ENCODE peak calls at places on chromosomes 12 and 14, in nine cellular contexts. Q is naive thymus-derived CD8-positive, alpha-beta T cell; I is activated CD8-positive, alpha-beta T cell treated with anti-CD3 and anti-CD28 coated beads for 36 hours; R is mucosa of descending colon; B is WTC11; E is BE2C; Y is HCT116; U is HFFc6; T is A549. K is an unnamed sample.

GRCh38 chr14:71395151-71395604 is 487.9 kb downstream of the PCNX1 start:
- DNase-seq in Q (no peak), I (peak; percentile 41), R (no peak), B (no peak), E (no peak), Y (no peak), U (peak; percentile 16), T (no peak), K (no peak)

GRCh38 chr14:56135001-56135400 is 16.8 kb downstream of the PELI2 start:
- DNase-seq in Q (no peak), I (no peak), R (no peak), B (no peak), E (peak; percentile 27), Y (no peak), U (no peak), T (no peak), K (no peak)

GRCh38 chr14:34258318-34258717 is 203.7 kb downstream of the SPTSSA start:
- DNase-seq in Q (no peak), I (no peak), R (no peak), B (no peak), E (no peak), Y (no peak), U (no peak), T (peak; percentile 3), K (no peak)

GRCh38 chr12:48037267-48037915 is 33.1 kb upstream of the COL2A1 start:
- DNase-seq in Q (no peak), I (no peak), R (no peak), B (peak; percentile 90), E (no peak), Y (no peak), U (no peak), T (no peak), K (no peak)

GRCh38 chr14:92792885-92793284 is 1.2 kb upstream of the GOLGA5 start:
- DNase-seq in Q (no peak), I (no peak), R (no peak), B (no peak), E (no peak), Y (no peak), U (no peak), T (no peak), K (no peak)

GRCh38 chr12:644818-645552 is 18.3 kb downstream of the NINJ2 start:
- DNase-seq in Q (no peak), I (no peak), R (no peak), B (no peak), E (no peak), Y (no peak), U (no peak), T (no peak), K (no peak)

GRCh38 chr12:67388331-67389163 is 119.4 kb downstream of the CAND1 start:
- DNase-seq in Q (no peak), I (peak; percentile 4), R (no peak), B (no peak), E (no peak), Y (no peak), U (no peak), T (peak; percentile 7), K (no peak)

GRCh38 chr12:6532927-6533652 is 1.2 kb upstream of the GAPDH start:
- DNase-seq in Q (no peak), I (peak; percentile 59), R (peak; percentile 82), B (peak; percentile 68), E (peak; percentile 90), Y (no peak), U (peak; percentile 80), T (peak; percentile 66), K (peak; percentile 80)

GRCh38 chr14:99759546-99759925 is 33.7 kb upstream of the EML1 start:
- DNase-seq in Q (no peak), I (no peak), R (no peak), B (no peak), E (no peak), Y (no peak), U (no peak), T (no peak), K (peak; percentile 26)

GRCh38 chr12:117134059-117134458 is 34.8 kb upstream of the TESC start:
- DNase-seq in Q (peak; percentile 5), I (peak; percentile 87), R (no peak), B (no peak), E (no peak), Y (no peak), U (no peak), T (no peak), K (peak; percentile 59)

GRCh38 chr14:88079624-88080023 is 74.7 kb downstream of the GPR65 start:
- DNase-seq in Q (no peak), I (no peak), R (no peak), B (no peak), E (no peak), Y (no peak), U (no peak), T (no peak), K (no peak)

GRCh38 chr12:13503094-13503835 is 306.7 kb downstream of the EMP1 start:
- DNase-seq in Q (no peak), I (no peak), R (no peak), B (no peak), E (no peak), Y (no peak), U (no peak), T (no peak), K (no peak)

GRCh38 chr12:63802012-63802608 is 22.4 kb downstream of the RXYLT1 start:
- DNase-seq in Q (no peak), I (no peak), R (no peak), B (no peak), E (no peak), Y (no peak), U (peak; percentile 29), T (peak; percentile 33), K (no peak)

GRCh38 chr14:68694516-68695235 is 98.2 kb downstream of the ZFP36L1 start:
- DNase-seq in Q (no peak), I (no peak), R (no peak), B (no peak), E (no peak), Y (no peak), U (no peak), T (no peak), K (no peak)

GRCh38 chr14:87805315-87805723 is 187.7 kb downstream of the GALC start:
- DNase-seq in Q (peak; percentile 3), I (peak; percentile 69), R (no peak), B (peak; percentile 84), E (peak; percentile 69), Y (no peak), U (peak; percentile 3), T (peak; percentile 16), K (no peak)

GRCh38 chr12:11174022-11174421 is 3.0 kb downstream of the SMIM10L1 start:
- DNase-seq in Q (no peak), I (no peak), R (no peak), B (no peak), E (no peak), Y (no peak), U (no peak), T (no peak), K (no peak)

GRCh38 chr12:80271770-80272169 is 172.3 kb upstream of the PTPRQ start:
- DNase-seq in Q (no peak), I (no peak), R (no peak), B (no peak), E (no peak), Y (no peak), U (no peak), T (no peak), K (no peak)

GRCh38 chr14:50964683-50965390 is 20.6 kb upstream of the PYGL start:
- DNase-seq in Q (no peak), I (no peak), R (no peak), B (no peak), E (no peak), Y (no peak), U (peak; percentile 79), T (peak; percentile 11), K (no peak)

GRCh38 chr12:83121886-83122622 is 435.3 kb downstream of the TMTC2 start:
- DNase-seq in Q (no peak), I (no peak), R (no peak), B (no peak), E (no peak), Y (no peak), U (no peak), T (no peak), K (peak; percentile 33)

GRCh38 chr14:70982204-70982603 is 74.9 kb downstream of the PCNX1 start:
- DNase-seq in Q (no peak), I (no peak), R (no peak), B (no peak), E (no peak), Y (no peak), U (no peak), T (no peak), K (no peak)

GRCh38 chr12:90280564-90281058 is 572.0 kb upstream of the ATP2B1 start:
- DNase-seq in Q (no peak), I (peak; percentile 41), R (no peak), B (no peak), E (no peak), Y (no peak), U (no peak), T (no peak), K (no peak)

K was measured in dorsolateral prefrontal cortex.